ENCODE peak calls at places on chromosomes 2 and 18, in five cellular contexts. S is lower lobe of right lung, X is AG20443, L is cerebellar cortex, A is astrocyte of the spinal cord. D is an unnamed sample.

GRCh38 chr2:44747794-44748193 is 193.7 kb upstream of the SIX3 start:
- DNase-seq in S (no peak), X (no peak), L (no peak), A (no peak), D (no peak)

GRCh38 chr2:44680424-44680971 is 261.0 kb upstream of the SIX3 start:
- DNase-seq in S (no peak), X (no peak), L (no peak), A (no peak), D (no peak)

GRCh38 chr2:84459944-84460429 is 907 bp upstream of the SUCLG1 start:
- DNase-seq in S (no peak), X (no peak), L (no peak), A (no peak), D (no peak)

GRCh38 chr18:61896767-61897166 is 4.0 kb upstream of the RNF152 start:
- DNase-seq in S (no peak), X (peak), L (peak), A (peak), D (no peak)

GRCh38 chr2:239050252-239050649 is 202.4 kb downstream of the TWIST2 start:
- DNase-seq in S (no peak), X (no peak), L (no peak), A (no peak), D (no peak)

GRCh38 chr18:79572848-79573451 is 106.7 kb upstream of the CTDP1 start:
- DNase-seq in S (no peak), X (no peak), L (no peak), A (no peak), D (no peak)

GRCh38 chr2:166158546-166158945 is 30.7 kb upstream of the SCN1A start:
- DNase-seq in S (no peak), X (peak), L (no peak), A (no peak), D (no peak)

GRCh38 chr18:58288922-58289797 is 245.1 kb downstream of the NEDD4L start:
- DNase-seq in S (no peak), X (no peak), L (no peak), A (peak), D (no peak)

GRCh38 chr2:83386559-83386958 is 1072.5 kb downstream of the SUCLG1 start:
- DNase-seq in S (no peak), X (no peak), L (no peak), A (no peak), D (no peak)

GRCh38 chr2:119354860-119355259 is 11.8 kb downstream of the C2orf76 start:
- DNase-seq in S (no peak), X (no peak), L (no peak), A (no peak), D (no peak)

GRCh38 chr2:211258646-211259335 is 702.4 kb downstream of the CPS1 start:
- DNase-seq in S (no peak), X (no peak), L (no peak), A (no peak), D (no peak)

GRCh38 chr2:178088774-178089173 is 16.2 kb upstream of the PDE11A start:
- DNase-seq in S (no peak), X (no peak), L (no peak), A (no peak), D (no peak)

GRCh38 chr2:1744151-1744445 is 217 bp downstream of the PXDN start:
- DNase-seq in S (peak), X (no peak), L (no peak), A (no peak), D (no peak)

GRCh38 chr2:217629347-217629746 is 373.4 kb downstream of the TNS1 start:
- DNase-seq in S (no peak), X (no peak), L (no peak), A (no peak), D (no peak)

GRCh38 chr2:203802277-203803045 is 65.1 kb upstream of the CTLA4 start:
- DNase-seq in S (no peak), X (peak), L (no peak), A (peak), D (no peak)

GRCh38 chr2:31413876-31414550 is 529 bp downstream of the XDH start:
- DNase-seq in S (no peak), X (no peak), L (peak), A (no peak), D (no peak)

GRCh38 chr2:198314559-198315153 is 510.3 kb downstream of the PLCL1 start:
- DNase-seq in S (no peak), X (peak), L (peak), A (peak), D (no peak)

GRCh38 chr2:236705295-236706114 is 135.9 kb downstream of the ACKR3 start:
- DNase-seq in S (no peak), X (peak), L (no peak), A (no peak), D (no peak)

GRCh38 chr2:231530099-231531085 is at the start of gene NMUR1:
- DNase-seq in S (peak), X (peak), L (peak), A (no peak), D (no peak)

GRCh38 chr2:135875491-135876065 is 665 bp downstream of the MCM6 start:
- DNase-seq in S (peak), X (peak), L (peak), A (peak), D (no peak)

GRCh38 chr2:16429431-16429830 is 236.2 kb downstream of the CYRIA start:
- DNase-seq in S (no peak), X (no peak), L (no peak), A (no peak), D (no peak)

GRCh38 chr2:69770193-69770702 is 28.3 kb downstream of the ANXA4 start:
- DNase-seq in S (no peak), X (peak), L (no peak), A (peak), D (no peak)

GRCh38 chr2:133509777-133510176 is 58.5 kb downstream of the NCKAP5 start:
- DNase-seq in S (no peak), X (no peak), L (no peak), A (no peak), D (no peak)

GRCh38 chr2:172153161-172153560 is 50.5 kb upstream of the DLX2 start:
- DNase-seq in S (no peak), X (no peak), L (no peak), A (no peak), D (no peak)

GRCh38 chr2:11613297-11613696 is 56.7 kb downstream of the NTSR2 start:
- DNase-seq in S (no peak), X (no peak), L (no peak), A (no peak), D (no peak)